ENCODE peak calls at places on chromosomes 7 and 10, in ten cellular contexts. One of them, this sample, is unnamed.

GRCh38 chr7:82441916-82442478 is 1.6 kb downstream of the CACNA2D1 start:
- DNase-seq in iPS-NIHi11: peak
- DNase-seq in glutamatergic neuron: no peak
- DNase-seq in ureter: no peak
- DNase-seq in stimulated activated CD8-positive, alpha-beta memory T cell treated with anti-CD3 and anti-CD28 coated beads, Interleukin-15, amount 100 ng/mL, for 1 hour: no peak
- DNase-seq in activated effector memory CD4-positive, alpha-beta T cell treated with Interleukin-2 at 50 U/mL for 16 hours: no peak
- DNase-seq in activated CD4-positive, alpha-beta T cell treated with anti-CD3 and anti-CD28 coated beads, Interleukin-2, amount 50 U/mL, for 4 hours: no peak
- DNase-seq in T-cell: no peak
- DNase-seq in SHP77 treated with DMSO at 0.1 percent for 48 hours: peak
- DNase-seq in stimulated activated CD4-positive, alpha-beta T cell treated with anti-CD3 and anti-CD28 coated beads, Interleukin-12 subunit alpha, Interleukin-12 subunit beta, amount 100 ng/mL, for 48 hours: no peak
- DNase-seq in this sample: no peak

GRCh38 chr7:2266911-2267310 is 24.9 kb downstream of the NUDT1 start:
- DNase-seq in SHP77 treated with DMSO at 0.1 percent for 48 hours: no peak
- DNase-seq in glutamatergic neuron: no peak
- DNase-seq in ureter: no peak
- DNase-seq in activated CD4-positive, alpha-beta T cell treated with anti-CD3 and anti-CD28 coated beads, Interleukin-2, amount 50 U/mL, for 4 hours: no peak
- DNase-seq in iPS-NIHi11: no peak
- DNase-seq in activated effector memory CD4-positive, alpha-beta T cell treated with Interleukin-2 at 50 U/mL for 16 hours: no peak
- DNase-seq in T-cell: no peak
- DNase-seq in stimulated activated CD8-positive, alpha-beta memory T cell treated with anti-CD3 and anti-CD28 coated beads, Interleukin-15, amount 100 ng/mL, for 1 hour: no peak
- DNase-seq in stimulated activated CD4-positive, alpha-beta T cell treated with anti-CD3 and anti-CD28 coated beads, Interleukin-12 subunit alpha, Interleukin-12 subunit beta, amount 100 ng/mL, for 48 hours: no peak
- DNase-seq in this sample: peak

GRCh38 chr10:97548828-97549455 is 23.6 kb upstream of the ANKRD2 start:
- DNase-seq in T-cell: no peak
- DNase-seq in glutamatergic neuron: no peak
- DNase-seq in iPS-NIHi11: no peak
- DNase-seq in SHP77 treated with DMSO at 0.1 percent for 48 hours: no peak
- DNase-seq in stimulated activated CD8-positive, alpha-beta memory T cell treated with anti-CD3 and anti-CD28 coated beads, Interleukin-15, amount 100 ng/mL, for 1 hour: no peak
- DNase-seq in stimulated activated CD4-positive, alpha-beta T cell treated with anti-CD3 and anti-CD28 coated beads, Interleukin-12 subunit alpha, Interleukin-12 subunit beta, amount 100 ng/mL, for 48 hours: no peak
- DNase-seq in ureter: no peak
- DNase-seq in activated effector memory CD4-positive, alpha-beta T cell treated with Interleukin-2 at 50 U/mL for 16 hours: no peak
- DNase-seq in activated CD4-positive, alpha-beta T cell treated with anti-CD3 and anti-CD28 coated beads, Interleukin-2, amount 50 U/mL, for 4 hours: no peak
- DNase-seq in this sample: no peak

GRCh38 chr7:7720750-7721621 is 2.6 kb upstream of the RPA3 start:
- DNase-seq in stimulated activated CD8-positive, alpha-beta memory T cell treated with anti-CD3 and anti-CD28 coated beads, Interleukin-15, amount 100 ng/mL, for 1 hour: no peak
- DNase-seq in ureter: no peak
- DNase-seq in activated effector memory CD4-positive, alpha-beta T cell treated with Interleukin-2 at 50 U/mL for 16 hours: no peak
- DNase-seq in T-cell: no peak
- DNase-seq in stimulated activated CD4-positive, alpha-beta T cell treated with anti-CD3 and anti-CD28 coated beads, Interleukin-12 subunit alpha, Interleukin-12 subunit beta, amount 100 ng/mL, for 48 hours: no peak
- DNase-seq in iPS-NIHi11: no peak
- DNase-seq in SHP77 treated with DMSO at 0.1 percent for 48 hours: no peak
- DNase-seq in activated CD4-positive, alpha-beta T cell treated with anti-CD3 and anti-CD28 coated beads, Interleukin-2, amount 50 U/mL, for 4 hours: no peak
- DNase-seq in glutamatergic neuron: no peak
- DNase-seq in this sample: no peak

GRCh38 chr10:89182894-89183293 is 24.2 kb downstream of the CH25H start:
- DNase-seq in stimulated activated CD8-positive, alpha-beta memory T cell treated with anti-CD3 and anti-CD28 coated beads, Interleukin-15, amount 100 ng/mL, for 1 hour: no peak
- DNase-seq in SHP77 treated with DMSO at 0.1 percent for 48 hours: no peak
- DNase-seq in ureter: no peak
- DNase-seq in iPS-NIHi11: no peak
- DNase-seq in activated effector memory CD4-positive, alpha-beta T cell treated with Interleukin-2 at 50 U/mL for 16 hours: no peak
- DNase-seq in T-cell: no peak
- DNase-seq in activated CD4-positive, alpha-beta T cell treated with anti-CD3 and anti-CD28 coated beads, Interleukin-2, amount 50 U/mL, for 4 hours: no peak
- DNase-seq in glutamatergic neuron: no peak
- DNase-seq in stimulated activated CD4-positive, alpha-beta T cell treated with anti-CD3 and anti-CD28 coated beads, Interleukin-12 subunit alpha, Interleukin-12 subunit beta, amount 100 ng/mL, for 48 hours: no peak
- DNase-seq in this sample: no peak

GRCh38 chr10:87596351-87596750 is 63.3 kb upstream of the PAPSS2 start:
- DNase-seq in stimulated activated CD8-positive, alpha-beta memory T cell treated with anti-CD3 and anti-CD28 coated beads, Interleukin-15, amount 100 ng/mL, for 1 hour: no peak
- DNase-seq in activated effector memory CD4-positive, alpha-beta T cell treated with Interleukin-2 at 50 U/mL for 16 hours: no peak
- DNase-seq in activated CD4-positive, alpha-beta T cell treated with anti-CD3 and anti-CD28 coated beads, Interleukin-2, amount 50 U/mL, for 4 hours: no peak
- DNase-seq in ureter: no peak
- DNase-seq in SHP77 treated with DMSO at 0.1 percent for 48 hours: no peak
- DNase-seq in iPS-NIHi11: no peak
- DNase-seq in stimulated activated CD4-positive, alpha-beta T cell treated with anti-CD3 and anti-CD28 coated beads, Interleukin-12 subunit alpha, Interleukin-12 subunit beta, amount 100 ng/mL, for 48 hours: no peak
- DNase-seq in T-cell: no peak
- DNase-seq in glutamatergic neuron: no peak
- DNase-seq in this sample: no peak

GRCh38 chr7:29365423-29365822 is 170.8 kb downstream of the CHN2 start:
- DNase-seq in glutamatergic neuron: no peak
- DNase-seq in T-cell: no peak
- DNase-seq in stimulated activated CD8-positive, alpha-beta memory T cell treated with anti-CD3 and anti-CD28 coated beads, Interleukin-15, amount 100 ng/mL, for 1 hour: no peak
- DNase-seq in activated effector memory CD4-positive, alpha-beta T cell treated with Interleukin-2 at 50 U/mL for 16 hours: no peak
- DNase-seq in ureter: no peak
- DNase-seq in stimulated activated CD4-positive, alpha-beta T cell treated with anti-CD3 and anti-CD28 coated beads, Interleukin-12 subunit alpha, Interleukin-12 subunit beta, amount 100 ng/mL, for 48 hours: no peak
- DNase-seq in activated CD4-positive, alpha-beta T cell treated with anti-CD3 and anti-CD28 coated beads, Interleukin-2, amount 50 U/mL, for 4 hours: no peak
- DNase-seq in iPS-NIHi11: no peak
- DNase-seq in SHP77 treated with DMSO at 0.1 percent for 48 hours: no peak
- DNase-seq in this sample: no peak

GRCh38 chr7:104548861-104549260 is 220.5 kb downstream of the LHFPL3 start:
- DNase-seq in glutamatergic neuron: no peak
- DNase-seq in ureter: no peak
- DNase-seq in activated CD4-positive, alpha-beta T cell treated with anti-CD3 and anti-CD28 coated beads, Interleukin-2, amount 50 U/mL, for 4 hours: no peak
- DNase-seq in iPS-NIHi11: peak
- DNase-seq in SHP77 treated with DMSO at 0.1 percent for 48 hours: no peak
- DNase-seq in T-cell: no peak
- DNase-seq in stimulated activated CD4-positive, alpha-beta T cell treated with anti-CD3 and anti-CD28 coated beads, Interleukin-12 subunit alpha, Interleukin-12 subunit beta, amount 100 ng/mL, for 48 hours: no peak
- DNase-seq in activated effector memory CD4-positive, alpha-beta T cell treated with Interleukin-2 at 50 U/mL for 16 hours: no peak
- DNase-seq in stimulated activated CD8-positive, alpha-beta memory T cell treated with anti-CD3 and anti-CD28 coated beads, Interleukin-15, amount 100 ng/mL, for 1 hour: no peak
- DNase-seq in this sample: no peak

GRCh38 chr10:70319183-70319582 is 35.4 kb upstream of the NPFFR1 start:
- DNase-seq in SHP77 treated with DMSO at 0.1 percent for 48 hours: no peak
- DNase-seq in T-cell: no peak
- DNase-seq in stimulated activated CD8-positive, alpha-beta memory T cell treated with anti-CD3 and anti-CD28 coated beads, Interleukin-15, amount 100 ng/mL, for 1 hour: no peak
- DNase-seq in activated effector memory CD4-positive, alpha-beta T cell treated with Interleukin-2 at 50 U/mL for 16 hours: no peak
- DNase-seq in glutamatergic neuron: no peak
- DNase-seq in iPS-NIHi11: no peak
- DNase-seq in stimulated activated CD4-positive, alpha-beta T cell treated with anti-CD3 and anti-CD28 coated beads, Interleukin-12 subunit alpha, Interleukin-12 subunit beta, amount 100 ng/mL, for 48 hours: no peak
- DNase-seq in ureter: no peak
- DNase-seq in activated CD4-positive, alpha-beta T cell treated with anti-CD3 and anti-CD28 coated beads, Interleukin-2, amount 50 U/mL, for 4 hours: no peak
- DNase-seq in this sample: no peak

GRCh38 chr10:3229815-3230214 is 57.2 kb upstream of the PITRM1 start:
- DNase-seq in stimulated activated CD4-positive, alpha-beta T cell treated with anti-CD3 and anti-CD28 coated beads, Interleukin-12 subunit alpha, Interleukin-12 subunit beta, amount 100 ng/mL, for 48 hours: no peak
- DNase-seq in iPS-NIHi11: no peak
- DNase-seq in glutamatergic neuron: no peak
- DNase-seq in ureter: no peak
- DNase-seq in SHP77 treated with DMSO at 0.1 percent for 48 hours: no peak
- DNase-seq in T-cell: no peak
- DNase-seq in activated CD4-positive, alpha-beta T cell treated with anti-CD3 and anti-CD28 coated beads, Interleukin-2, amount 50 U/mL, for 4 hours: no peak
- DNase-seq in activated effector memory CD4-positive, alpha-beta T cell treated with Interleukin-2 at 50 U/mL for 16 hours: no peak
- DNase-seq in stimulated activated CD8-positive, alpha-beta memory T cell treated with anti-CD3 and anti-CD28 coated beads, Interleukin-15, amount 100 ng/mL, for 1 hour: no peak
- DNase-seq in this sample: no peak

GRCh38 chr7:145050415-145050814 is 214.6 kb upstream of the TPK1 start:
- DNase-seq in iPS-NIHi11: no peak
- DNase-seq in SHP77 treated with DMSO at 0.1 percent for 48 hours: no peak
- DNase-seq in T-cell: no peak
- DNase-seq in ureter: no peak
- DNase-seq in activated effector memory CD4-positive, alpha-beta T cell treated with Interleukin-2 at 50 U/mL for 16 hours: no peak
- DNase-seq in stimulated activated CD4-positive, alpha-beta T cell treated with anti-CD3 and anti-CD28 coated beads, Interleukin-12 subunit alpha, Interleukin-12 subunit beta, amount 100 ng/mL, for 48 hours: no peak
- DNase-seq in activated CD4-positive, alpha-beta T cell treated with anti-CD3 and anti-CD28 coated beads, Interleukin-2, amount 50 U/mL, for 4 hours: no peak
- DNase-seq in stimulated activated CD8-positive, alpha-beta memory T cell treated with anti-CD3 and anti-CD28 coated beads, Interleukin-15, amount 100 ng/mL, for 1 hour: no peak
- DNase-seq in glutamatergic neuron: no peak
- DNase-seq in this sample: no peak

GRCh38 chr7:48253020-48253419 is 81.8 kb downstream of the ABCA13 start:
- DNase-seq in T-cell: no peak
- DNase-seq in SHP77 treated with DMSO at 0.1 percent for 48 hours: no peak
- DNase-seq in iPS-NIHi11: no peak
- DNase-seq in ureter: no peak
- DNase-seq in stimulated activated CD4-positive, alpha-beta T cell treated with anti-CD3 and anti-CD28 coated beads, Interleukin-12 subunit alpha, Interleukin-12 subunit beta, amount 100 ng/mL, for 48 hours: no peak
- DNase-seq in activated effector memory CD4-positive, alpha-beta T cell treated with Interleukin-2 at 50 U/mL for 16 hours: no peak
- DNase-seq in glutamatergic neuron: no peak
- DNase-seq in activated CD4-positive, alpha-beta T cell treated with anti-CD3 and anti-CD28 coated beads, Interleukin-2, amount 50 U/mL, for 4 hours: no peak
- DNase-seq in stimulated activated CD8-positive, alpha-beta memory T cell treated with anti-CD3 and anti-CD28 coated beads, Interleukin-15, amount 100 ng/mL, for 1 hour: no peak
- DNase-seq in this sample: no peak

GRCh38 chr7:129875745-129876411 is 76.9 kb downstream of the UBE2H start:
- DNase-seq in activated CD4-positive, alpha-beta T cell treated with anti-CD3 and anti-CD28 coated beads, Interleukin-2, amount 50 U/mL, for 4 hours: no peak
- DNase-seq in SHP77 treated with DMSO at 0.1 percent for 48 hours: no peak
- DNase-seq in activated effector memory CD4-positive, alpha-beta T cell treated with Interleukin-2 at 50 U/mL for 16 hours: no peak
- DNase-seq in iPS-NIHi11: no peak
- DNase-seq in ureter: no peak
- DNase-seq in glutamatergic neuron: no peak
- DNase-seq in stimulated activated CD8-positive, alpha-beta memory T cell treated with anti-CD3 and anti-CD28 coated beads, Interleukin-15, amount 100 ng/mL, for 1 hour: no peak
- DNase-seq in stimulated activated CD4-positive, alpha-beta T cell treated with anti-CD3 and anti-CD28 coated beads, Interleukin-12 subunit alpha, Interleukin-12 subunit beta, amount 100 ng/mL, for 48 hours: no peak
- DNase-seq in T-cell: no peak
- DNase-seq in this sample: peak

GRCh38 chr10:816958-817357 is 114.5 kb downstream of the LARP4B start:
- DNase-seq in T-cell: no peak
- DNase-seq in activated CD4-positive, alpha-beta T cell treated with anti-CD3 and anti-CD28 coated beads, Interleukin-2, amount 50 U/mL, for 4 hours: no peak
- DNase-seq in iPS-NIHi11: no peak
- DNase-seq in stimulated activated CD8-positive, alpha-beta memory T cell treated with anti-CD3 and anti-CD28 coated beads, Interleukin-15, amount 100 ng/mL, for 1 hour: no peak
- DNase-seq in glutamatergic neuron: no peak
- DNase-seq in ureter: no peak
- DNase-seq in activated effector memory CD4-positive, alpha-beta T cell treated with Interleukin-2 at 50 U/mL for 16 hours: no peak
- DNase-seq in stimulated activated CD4-positive, alpha-beta T cell treated with anti-CD3 and anti-CD28 coated beads, Interleukin-12 subunit alpha, Interleukin-12 subunit beta, amount 100 ng/mL, for 48 hours: no peak
- DNase-seq in SHP77 treated with DMSO at 0.1 percent for 48 hours: no peak
- DNase-seq in this sample: no peak

GRCh38 chr7:20193242-20193777 is 23.9 kb downstream of the MACC1 start:
- DNase-seq in iPS-NIHi11: no peak
- DNase-seq in stimulated activated CD8-positive, alpha-beta memory T cell treated with anti-CD3 and anti-CD28 coated beads, Interleukin-15, amount 100 ng/mL, for 1 hour: no peak
- DNase-seq in ureter: no peak
- DNase-seq in activated effector memory CD4-positive, alpha-beta T cell treated with Interleukin-2 at 50 U/mL for 16 hours: no peak
- DNase-seq in activated CD4-positive, alpha-beta T cell treated with anti-CD3 and anti-CD28 coated beads, Interleukin-2, amount 50 U/mL, for 4 hours: no peak
- DNase-seq in SHP77 treated with DMSO at 0.1 percent for 48 hours: no peak
- DNase-seq in glutamatergic neuron: no peak
- DNase-seq in stimulated activated CD4-positive, alpha-beta T cell treated with anti-CD3 and anti-CD28 coated beads, Interleukin-12 subunit alpha, Interleukin-12 subunit beta, amount 100 ng/mL, for 48 hours: no peak
- DNase-seq in T-cell: no peak
- DNase-seq in this sample: peak

GRCh38 chr10:127440371-127440770 is 108.7 kb upstream of the NPS start:
- DNase-seq in ureter: no peak
- DNase-seq in glutamatergic neuron: no peak
- DNase-seq in SHP77 treated with DMSO at 0.1 percent for 48 hours: no peak
- DNase-seq in stimulated activated CD8-positive, alpha-beta memory T cell treated with anti-CD3 and anti-CD28 coated beads, Interleukin-15, amount 100 ng/mL, for 1 hour: no peak
- DNase-seq in stimulated activated CD4-positive, alpha-beta T cell treated with anti-CD3 and anti-CD28 coated beads, Interleukin-12 subunit alpha, Interleukin-12 subunit beta, amount 100 ng/mL, for 48 hours: no peak
- DNase-seq in T-cell: no peak
- DNase-seq in iPS-NIHi11: no peak
- DNase-seq in activated CD4-positive, alpha-beta T cell treated with anti-CD3 and anti-CD28 coated beads, Interleukin-2, amount 50 U/mL, for 4 hours: no peak
- DNase-seq in activated effector memory CD4-positive, alpha-beta T cell treated with Interleukin-2 at 50 U/mL for 16 hours: no peak
- DNase-seq in this sample: no peak

GRCh38 chr7:45073031-45073842 is 15.5 kb downstream of the NACAD start:
- DNase-seq in activated CD4-positive, alpha-beta T cell treated with anti-CD3 and anti-CD28 coated beads, Interleukin-2, amount 50 U/mL, for 4 hours: no peak
- DNase-seq in SHP77 treated with DMSO at 0.1 percent for 48 hours: no peak
- DNase-seq in stimulated activated CD8-positive, alpha-beta memory T cell treated with anti-CD3 and anti-CD28 coated beads, Interleukin-15, amount 100 ng/mL, for 1 hour: no peak
- DNase-seq in T-cell: no peak
- DNase-seq in stimulated activated CD4-positive, alpha-beta T cell treated with anti-CD3 and anti-CD28 coated beads, Interleukin-12 subunit alpha, Interleukin-12 subunit beta, amount 100 ng/mL, for 48 hours: no peak
- DNase-seq in glutamatergic neuron: peak
- DNase-seq in activated effector memory CD4-positive, alpha-beta T cell treated with Interleukin-2 at 50 U/mL for 16 hours: no peak
- DNase-seq in iPS-NIHi11: peak
- DNase-seq in ureter: no peak
- DNase-seq in this sample: no peak

GRCh38 chr7:23396222-23396621 is 74.1 kb downstream of the IGF2BP3 start:
- DNase-seq in stimulated activated CD8-positive, alpha-beta memory T cell treated with anti-CD3 and anti-CD28 coated beads, Interleukin-15, amount 100 ng/mL, for 1 hour: no peak
- DNase-seq in activated CD4-positive, alpha-beta T cell treated with anti-CD3 and anti-CD28 coated beads, Interleukin-2, amount 50 U/mL, for 4 hours: no peak
- DNase-seq in stimulated activated CD4-positive, alpha-beta T cell treated with anti-CD3 and anti-CD28 coated beads, Interleukin-12 subunit alpha, Interleukin-12 subunit beta, amount 100 ng/mL, for 48 hours: no peak
- DNase-seq in iPS-NIHi11: no peak
- DNase-seq in T-cell: no peak
- DNase-seq in activated effector memory CD4-positive, alpha-beta T cell treated with Interleukin-2 at 50 U/mL for 16 hours: no peak
- DNase-seq in glutamatergic neuron: no peak
- DNase-seq in ureter: no peak
- DNase-seq in SHP77 treated with DMSO at 0.1 percent for 48 hours: no peak
- DNase-seq in this sample: no peak

GRCh38 chr7:156607332-156608175 is 33.0 kb upstream of the RNF32 start:
- DNase-seq in stimulated activated CD4-positive, alpha-beta T cell treated with anti-CD3 and anti-CD28 coated beads, Interleukin-12 subunit alpha, Interleukin-12 subunit beta, amount 100 ng/mL, for 48 hours: no peak
- DNase-seq in ureter: no peak
- DNase-seq in SHP77 treated with DMSO at 0.1 percent for 48 hours: no peak
- DNase-seq in stimulated activated CD8-positive, alpha-beta memory T cell treated with anti-CD3 and anti-CD28 coated beads, Interleukin-15, amount 100 ng/mL, for 1 hour: no peak
- DNase-seq in iPS-NIHi11: no peak
- DNase-seq in activated CD4-positive, alpha-beta T cell treated with anti-CD3 and anti-CD28 coated beads, Interleukin-2, amount 50 U/mL, for 4 hours: no peak
- DNase-seq in activated effector memory CD4-positive, alpha-beta T cell treated with Interleukin-2 at 50 U/mL for 16 hours: no peak
- DNase-seq in T-cell: no peak
- DNase-seq in glutamatergic neuron: no peak
- DNase-seq in this sample: no peak